ENCODE peak calls at places on chromosomes 7 and 10, in seven cellular contexts. One of them, this sample, is unnamed.

GRCh38 chr7:26499316-26499897 is 207.7 kb downstream of the SNX10 start:
- DNase-seq in HFF-Myc: no peak
- DNase-seq in endothelial cell of umbilical vein: no peak
- DNase-seq in spleen: no peak
- DNase-seq in GM20000: no peak
- DNase-seq in fibroblast of pulmonary artery: no peak
- DNase-seq in GM18507: no peak
- DNase-seq in this sample: no peak

GRCh38 chr10:82866424-82867020 is 991.5 kb downstream of the NRG3 start:
- DNase-seq in GM18507: no peak
- DNase-seq in GM20000: no peak
- DNase-seq in fibroblast of pulmonary artery: peak; percentile 76
- DNase-seq in HFF-Myc: no peak
- DNase-seq in endothelial cell of umbilical vein: no peak
- DNase-seq in spleen: no peak
- DNase-seq in this sample: no peak

GRCh38 chr7:132789281-132789680 is 213.0 kb upstream of the PLXNA4 start:
- DNase-seq in HFF-Myc: no peak
- DNase-seq in GM18507: no peak
- DNase-seq in fibroblast of pulmonary artery: no peak
- DNase-seq in endothelial cell of umbilical vein: no peak
- DNase-seq in GM20000: no peak
- DNase-seq in spleen: no peak
- DNase-seq in this sample: no peak

GRCh38 chr7:150514748-150515222 is at the start of gene GIMAP7:
- DNase-seq in GM18507: no peak
- DNase-seq in spleen: no peak
- DNase-seq in fibroblast of pulmonary artery: no peak
- DNase-seq in HFF-Myc: no peak
- DNase-seq in GM20000: peak; percentile 42
- DNase-seq in endothelial cell of umbilical vein: peak; percentile 81
- DNase-seq in this sample: peak; percentile 71

GRCh38 chr10:61992059-61992460 is 90.6 kb downstream of the ARID5B start:
- DNase-seq in fibroblast of pulmonary artery: peak; percentile 76
- DNase-seq in spleen: no peak
- DNase-seq in endothelial cell of umbilical vein: peak; percentile 26
- DNase-seq in HFF-Myc: no peak
- DNase-seq in GM20000: no peak
- DNase-seq in GM18507: no peak
- DNase-seq in this sample: no peak

GRCh38 chr10:122298598-122299301 is 27.7 kb downstream of the BTBD16 start:
- DNase-seq in HFF-Myc: peak; percentile 57
- DNase-seq in GM18507: peak; percentile 57
- DNase-seq in fibroblast of pulmonary artery: peak; percentile 85
- DNase-seq in GM20000: peak; percentile 79
- DNase-seq in endothelial cell of umbilical vein: peak; percentile 85
- DNase-seq in spleen: peak; percentile 83
- DNase-seq in this sample: peak; percentile 80

GRCh38 chr7:135232720-135233119 is 918 bp upstream of the STRA8 start:
- DNase-seq in HFF-Myc: no peak
- DNase-seq in spleen: no peak
- DNase-seq in endothelial cell of umbilical vein: no peak
- DNase-seq in GM20000: no peak
- DNase-seq in fibroblast of pulmonary artery: no peak
- DNase-seq in GM18507: no peak
- DNase-seq in this sample: no peak

GRCh38 chr10:91312031-91312733 is 91.7 kb downstream of the PCGF5 start:
- DNase-seq in HFF-Myc: peak; percentile 64
- DNase-seq in GM18507: no peak
- DNase-seq in GM20000: no peak
- DNase-seq in spleen: no peak
- DNase-seq in endothelial cell of umbilical vein: no peak
- DNase-seq in fibroblast of pulmonary artery: peak; percentile 51
- DNase-seq in this sample: no peak

GRCh38 chr10:105413997-105414396 is 772.9 kb downstream of the SORCS3 start:
- DNase-seq in endothelial cell of umbilical vein: no peak
- DNase-seq in HFF-Myc: no peak
- DNase-seq in GM20000: no peak
- DNase-seq in fibroblast of pulmonary artery: no peak
- DNase-seq in spleen: no peak
- DNase-seq in GM18507: no peak
- DNase-seq in this sample: no peak

GRCh38 chr7:42792841-42793240 is 119.0 kb downstream of the C7orf25 start:
- DNase-seq in spleen: no peak
- DNase-seq in HFF-Myc: no peak
- DNase-seq in endothelial cell of umbilical vein: no peak
- DNase-seq in GM18507: no peak
- DNase-seq in fibroblast of pulmonary artery: no peak
- DNase-seq in GM20000: no peak
- DNase-seq in this sample: no peak

GRCh38 chr7:95427123-95427522 is 7.7 kb downstream of the PON2 start:
- DNase-seq in fibroblast of pulmonary artery: no peak
- DNase-seq in spleen: no peak
- DNase-seq in HFF-Myc: no peak
- DNase-seq in GM20000: no peak
- DNase-seq in endothelial cell of umbilical vein: no peak
- DNase-seq in GM18507: no peak
- DNase-seq in this sample: no peak

GRCh38 chr10:37721100-37721499 is 136.3 kb downstream of the ZNF248 start:
- DNase-seq in endothelial cell of umbilical vein: no peak
- DNase-seq in fibroblast of pulmonary artery: no peak
- DNase-seq in GM20000: no peak
- DNase-seq in HFF-Myc: no peak
- DNase-seq in spleen: no peak
- DNase-seq in GM18507: no peak
- DNase-seq in this sample: no peak

GRCh38 chr7:127504715-127505114 is 80.7 kb downstream of the GCC1 start:
- DNase-seq in endothelial cell of umbilical vein: peak; percentile 11
- DNase-seq in GM18507: no peak
- DNase-seq in GM20000: peak; percentile 24
- DNase-seq in spleen: no peak
- DNase-seq in fibroblast of pulmonary artery: peak; percentile 30
- DNase-seq in HFF-Myc: no peak
- DNase-seq in this sample: peak; percentile 20

GRCh38 chr7:111841596-111842209 is 279.4 kb upstream of the IMMP2L start:
- DNase-seq in GM20000: no peak
- DNase-seq in HFF-Myc: no peak
- DNase-seq in endothelial cell of umbilical vein: no peak
- DNase-seq in GM18507: no peak
- DNase-seq in spleen: no peak
- DNase-seq in fibroblast of pulmonary artery: no peak
- DNase-seq in this sample: no peak

GRCh38 chr7:52061666-52062065 is 745.1 kb upstream of the COBL start:
- DNase-seq in GM18507: no peak
- DNase-seq in GM20000: no peak
- DNase-seq in fibroblast of pulmonary artery: no peak
- DNase-seq in endothelial cell of umbilical vein: no peak
- DNase-seq in HFF-Myc: no peak
- DNase-seq in spleen: no peak
- DNase-seq in this sample: no peak

GRCh38 chr7:99789441-99790070 is 5.6 kb upstream of the CYP3A4 start:
- DNase-seq in spleen: no peak
- DNase-seq in fibroblast of pulmonary artery: no peak
- DNase-seq in GM20000: no peak
- DNase-seq in HFF-Myc: peak; percentile 5
- DNase-seq in endothelial cell of umbilical vein: no peak
- DNase-seq in GM18507: no peak
- DNase-seq in this sample: no peak

GRCh38 chr10:132145521-132146185 is 41.1 kb upstream of the DPYSL4 start:
- DNase-seq in HFF-Myc: no peak
- DNase-seq in spleen: peak; percentile 61
- DNase-seq in fibroblast of pulmonary artery: no peak
- DNase-seq in GM20000: no peak
- DNase-seq in endothelial cell of umbilical vein: no peak
- DNase-seq in GM18507: no peak
- DNase-seq in this sample: no peak

GRCh38 chr10:28975891-28976471 is 298.7 kb downstream of the BAMBI start:
- DNase-seq in GM20000: no peak
- DNase-seq in endothelial cell of umbilical vein: no peak
- DNase-seq in GM18507: no peak
- DNase-seq in HFF-Myc: no peak
- DNase-seq in fibroblast of pulmonary artery: peak; percentile 66
- DNase-seq in spleen: no peak
- DNase-seq in this sample: no peak

GRCh38 chr10:124588736-124589451 is 127.3 kb downstream of the LHPP start:
- DNase-seq in spleen: peak; percentile 68
- DNase-seq in endothelial cell of umbilical vein: peak; percentile 22
- DNase-seq in HFF-Myc: no peak
- DNase-seq in GM18507: no peak
- DNase-seq in GM20000: no peak
- DNase-seq in fibroblast of pulmonary artery: peak; percentile 45
- DNase-seq in this sample: no peak

GRCh38 chr10:77228559-77228958 is 409.0 kb downstream of the KCNMA1 start:
- DNase-seq in spleen: no peak
- DNase-seq in HFF-Myc: no peak
- DNase-seq in endothelial cell of umbilical vein: no peak
- DNase-seq in GM20000: no peak
- DNase-seq in GM18507: no peak
- DNase-seq in fibroblast of pulmonary artery: no peak
- DNase-seq in this sample: no peak

GRCh38 chr10:77109470-77109994 is 528.1 kb downstream of the KCNMA1 start:
- DNase-seq in HFF-Myc: no peak
- DNase-seq in spleen: no peak
- DNase-seq in GM20000: no peak
- DNase-seq in GM18507: no peak
- DNase-seq in endothelial cell of umbilical vein: no peak
- DNase-seq in fibroblast of pulmonary artery: no peak
- DNase-seq in this sample: no peak

GRCh38 chr10:114077347-114077746 is 33.7 kb downstream of the ADRB1 start:
- DNase-seq in endothelial cell of umbilical vein: no peak
- DNase-seq in spleen: no peak
- DNase-seq in GM20000: no peak
- DNase-seq in HFF-Myc: no peak
- DNase-seq in fibroblast of pulmonary artery: no peak
- DNase-seq in GM18507: no peak
- DNase-seq in this sample: no peak

GRCh38 chr7:155584763-155585531 is 38.6 kb upstream of the CNPY1 start:
- DNase-seq in endothelial cell of umbilical vein: no peak
- DNase-seq in spleen: no peak
- DNase-seq in fibroblast of pulmonary artery: no peak
- DNase-seq in GM18507: no peak
- DNase-seq in HFF-Myc: no peak
- DNase-seq in GM20000: no peak
- DNase-seq in this sample: no peak

GRCh38 chr7:81871606-81872265 is 101.9 kb upstream of the HGF start:
- DNase-seq in endothelial cell of umbilical vein: no peak
- DNase-seq in spleen: no peak
- DNase-seq in HFF-Myc: peak; percentile 35
- DNase-seq in GM18507: no peak
- DNase-seq in fibroblast of pulmonary artery: peak; percentile 36
- DNase-seq in GM20000: no peak
- DNase-seq in this sample: no peak

GRCh38 chr10:97279121-97279815 is 13.2 kb downstream of the ARHGAP19 start:
- DNase-seq in endothelial cell of umbilical vein: no peak
- DNase-seq in HFF-Myc: no peak
- DNase-seq in spleen: no peak
- DNase-seq in GM18507: no peak
- DNase-seq in GM20000: no peak
- DNase-seq in fibroblast of pulmonary artery: peak; percentile 70
- DNase-seq in this sample: no peak

GRCh38 chr10:103507235-103508191 is 14.0 kb downstream of the NEURL1 start:
- DNase-seq in GM18507: no peak
- DNase-seq in fibroblast of pulmonary artery: no peak
- DNase-seq in HFF-Myc: no peak
- DNase-seq in endothelial cell of umbilical vein: no peak
- DNase-seq in GM20000: no peak
- DNase-seq in spleen: peak; percentile 40
- DNase-seq in this sample: no peak

GRCh38 chr7:150362989-150363769 is 5.4 kb upstream of the REPIN1 start:
- DNase-seq in fibroblast of pulmonary artery: no peak
- DNase-seq in GM18507: no peak
- DNase-seq in endothelial cell of umbilical vein: no peak
- DNase-seq in spleen: no peak
- DNase-seq in HFF-Myc: no peak
- DNase-seq in GM20000: no peak
- DNase-seq in this sample: no peak

GRCh38 chr7:90597879-90598278 is 1.8 kb downstream of the CDK14 start:
- DNase-seq in endothelial cell of umbilical vein: no peak
- DNase-seq in spleen: no peak
- DNase-seq in GM18507: no peak
- DNase-seq in HFF-Myc: no peak
- DNase-seq in GM20000: no peak
- DNase-seq in fibroblast of pulmonary artery: peak; percentile 16
- DNase-seq in this sample: no peak

GRCh38 chr10:95896066-95896850 is 11.5 kb upstream of the CC2D2B start:
- DNase-seq in HFF-Myc: no peak
- DNase-seq in GM18507: no peak
- DNase-seq in spleen: no peak
- DNase-seq in GM20000: no peak
- DNase-seq in endothelial cell of umbilical vein: no peak
- DNase-seq in fibroblast of pulmonary artery: no peak
- DNase-seq in this sample: no peak